ENCODE peak calls at places on chromosomes 16 and 17, in four cellular contexts. D is AG08396, X is HCT116, T is NCI-H774. L is an unnamed sample.

GRCh38 chr17:10777890-10778289 is 26.0 kb downstream of the TMEM238L start:
- DNase-seq in D (no peak), X (no peak), T (no peak), L (no peak)

GRCh38 chr17:77836557-77837041 is 121.9 kb upstream of the TNRC6C start:
- DNase-seq in D (no peak), X (peak), T (no peak), L (no peak)

GRCh38 chr17:2792541-2793169 is 3.6 kb upstream of the RAP1GAP2 start:
- DNase-seq in D (no peak), X (no peak), T (no peak), L (no peak)

GRCh38 chr16:4513086-4513860 is 25.3 kb downstream of the CDIP1 start:
- DNase-seq in D (no peak), X (no peak), T (no peak), L (no peak)

GRCh38 chr17:82876602-82877391 is 37.0 kb upstream of the ZNF750 start:
- DNase-seq in D (peak), X (peak), T (no peak), L (no peak)

GRCh38 chr17:32746698-32747097 is 130.2 kb downstream of the MYO1D start:
- DNase-seq in D (no peak), X (no peak), T (no peak), L (no peak)

GRCh38 chr17:79657861-79658810 is 47.3 kb upstream of the RBFOX3 start:
- DNase-seq in D (peak), X (no peak), T (no peak), L (no peak)

GRCh38 chr16:50311134-50311528 is 44.8 kb downstream of the ADCY7 start:
- DNase-seq in D (no peak), X (no peak), T (no peak), L (no peak)

GRCh38 chr16:54447606-54448440 is 161.2 kb upstream of the IRX3 start:
- DNase-seq in D (peak), X (no peak), T (no peak), L (no peak)

GRCh38 chr16:12219992-12220391 is 243.5 kb downstream of the SNX29 start:
- DNase-seq in D (no peak), X (no peak), T (no peak), L (no peak)

GRCh38 chr17:51147641-51148040 is 5.7 kb upstream of the NME1 start:
- DNase-seq in D (no peak), X (no peak), T (no peak), L (no peak)

GRCh38 chr16:78473031-78473699 is 373.7 kb downstream of the WWOX start:
- DNase-seq in D (no peak), X (no peak), T (no peak), L (no peak)

GRCh38 chr17:76088868-76089576 is 10.0 kb downstream of the ZACN start:
- DNase-seq in D (peak), X (no peak), T (no peak), L (no peak)

GRCh38 chr16:66271074-66272060 is 95.1 kb upstream of the CDH5 start:
- DNase-seq in D (no peak), X (no peak), T (no peak), L (no peak)

GRCh38 chr17:43753488-43754129 is 5.0 kb downstream of the SOST start:
- DNase-seq in D (no peak), X (no peak), T (no peak), L (no peak)

GRCh38 chr17:43367588-43368242 is 31.1 kb upstream of the ARL4D start:
- DNase-seq in D (peak), X (peak), T (peak), L (no peak)

GRCh38 chr16:56547120-56547948 is 17.5 kb upstream of the MT4 start:
- DNase-seq in D (peak), X (no peak), T (no peak), L (no peak)

GRCh38 chr17:72385482-72385881 is 264.7 kb downstream of the SOX9 start:
- DNase-seq in D (no peak), X (no peak), T (no peak), L (no peak)

GRCh38 chr17:41824086-41824485 is 11.3 kb downstream of the FKBP10 start:
- DNase-seq in D (no peak), X (no peak), T (no peak), L (no peak)

GRCh38 chr17:80113033-80113484 is 11.7 kb downstream of the GAA start:
- DNase-seq in D (no peak), X (no peak), T (no peak), L (no peak)

GRCh38 chr16:64621616-64622015 is 500.2 kb downstream of the CDH11 start:
- DNase-seq in D (no peak), X (no peak), T (no peak), L (no peak)

GRCh38 chr16:28192811-28193529 is 18.8 kb downstream of the XPO6 start:
- DNase-seq in D (no peak), X (no peak), T (no peak), L (no peak)